ENCODE peak calls at places on chromosomes 11 and 22, in nine cellular contexts. Z is transverse colon; S is activated T-cell treated with anti-CD3 and anti-CD28 coated beads, Interleukin-2, amount 50 U/mL, for 1 hour; X is AG04449; F is head of caudate nucleus; G is GM03348; M is kidney epithelial cell; I is GDM1; A is EH. R is an unnamed sample.

GRCh38 chr11:65410936-65411680 is 11.5 kb upstream of the NEAT1 start:
- DNase-seq in Z (no peak), S (no peak), X (no peak), F (no peak), G (no peak), M (no peak), I (no peak), A (no peak), R (no peak)

GRCh38 chr11:35717520-35717919 is 54.9 kb downstream of the TRIM44 start:
- DNase-seq in Z (no peak), S (no peak), X (no peak), F (no peak), G (no peak), M (no peak), I (no peak), A (no peak), R (no peak)

GRCh38 chr11:129023968-129024676 is 81.5 kb upstream of the TP53AIP1 start:
- DNase-seq in Z (peak), S (no peak), X (no peak), F (peak), G (no peak), M (peak), I (no peak), A (no peak), R (no peak)

GRCh38 chr22:38827510-38827909 is 16.3 kb downstream of the NPTXR start:
- DNase-seq in Z (no peak), S (no peak), X (no peak), F (no peak), G (no peak), M (no peak), I (no peak), A (no peak), R (no peak)

GRCh38 chr11:36391062-36391461 is 95.0 kb downstream of the PRR5L start:
- DNase-seq in Z (no peak), S (no peak), X (no peak), F (no peak), G (no peak), M (no peak), I (peak), A (no peak), R (no peak)

GRCh38 chr22:39877079-39877682 is 16.4 kb downstream of the ENTHD1 start:
- DNase-seq in Z (no peak), S (no peak), X (no peak), F (no peak), G (no peak), M (no peak), I (no peak), A (no peak), R (no peak)

GRCh38 chr11:91926967-91927366 is 297.7 kb upstream of the FAT3 start:
- DNase-seq in Z (peak), S (no peak), X (no peak), F (no peak), G (peak), M (no peak), I (no peak), A (no peak), R (no peak)

GRCh38 chr11:62105611-62106245 is 18.1 kb upstream of the INCENP start:
- DNase-seq in Z (no peak), S (no peak), X (no peak), F (no peak), G (peak), M (no peak), I (no peak), A (peak), R (no peak)

GRCh38 chr22:19555651-19556050 is 31.4 kb upstream of the CLDN5 start:
- DNase-seq in Z (no peak), S (no peak), X (no peak), F (no peak), G (no peak), M (no peak), I (no peak), A (no peak), R (no peak)

GRCh38 chr22:43634316-43634715 is 177.8 kb downstream of the EFCAB6 start:
- DNase-seq in Z (no peak), S (no peak), X (no peak), F (no peak), G (no peak), M (no peak), I (no peak), A (no peak), R (no peak)

GRCh38 chr22:47921906-47922305 is 1159.5 kb downstream of the TBC1D22A start:
- DNase-seq in Z (no peak), S (no peak), X (no peak), F (no peak), G (no peak), M (no peak), I (no peak), A (no peak), R (no peak)

GRCh38 chr11:126477526-126478275 is 122.2 kb downstream of the ST3GAL4 start:
- DNase-seq in Z (no peak), S (no peak), X (no peak), F (no peak), G (no peak), M (no peak), I (peak), A (no peak), R (no peak)

GRCh38 chr22:21000987-21001600 is 824 bp downstream of the THAP7 start:
- DNase-seq in Z (no peak), S (no peak), X (no peak), F (no peak), G (peak), M (no peak), I (no peak), A (peak), R (no peak)

GRCh38 chr11:59283825-59284772 is 71.4 kb upstream of the MPEG1 start:
- DNase-seq in Z (peak), S (peak), X (no peak), F (no peak), G (peak), M (no peak), I (peak), A (peak), R (no peak)

GRCh38 chr11:104916442-104916841 is 18.2 kb upstream of the CASP12 start:
- DNase-seq in Z (no peak), S (no peak), X (no peak), F (no peak), G (no peak), M (no peak), I (no peak), A (peak), R (no peak)

GRCh38 chr22:38967451-38968450 is 10.3 kb downstream of the APOBEC3A start:
- DNase-seq in Z (peak), S (no peak), X (no peak), F (peak), G (no peak), M (no peak), I (no peak), A (no peak), R (no peak)

GRCh38 chr22:25085930-25086901 is 113.4 kb upstream of the CRYBB3 start:
- DNase-seq in Z (no peak), S (no peak), X (no peak), F (no peak), G (no peak), M (no peak), I (no peak), A (no peak), R (no peak)

GRCh38 chr11:65417702-65418430 is 4.7 kb upstream of the NEAT1 start:
- DNase-seq in Z (peak), S (peak), X (no peak), F (peak), G (peak), M (no peak), I (peak), A (peak), R (no peak)

GRCh38 chr11:69444381-69445130 is 36.9 kb upstream of the LINC01488 start:
- DNase-seq in Z (peak), S (no peak), X (peak), F (no peak), G (peak), M (peak), I (no peak), A (peak), R (no peak)

GRCh38 chr11:119461250-119461963 is 38.4 kb upstream of the THY1 start:
- DNase-seq in Z (no peak), S (no peak), X (no peak), F (no peak), G (no peak), M (no peak), I (no peak), A (peak), R (no peak)

GRCh38 chr11:50164050-50164449 is 131.4 kb downstream of the OR4C45 start:
- DNase-seq in Z (no peak), S (no peak), X (no peak), F (no peak), G (no peak), M (no peak), I (no peak), A (no peak), R (no peak)

GRCh38 chr11:45885274-45885920 is at the start of gene MAPK8IP1:
- DNase-seq in Z (peak), S (peak), X (no peak), F (peak), G (peak), M (no peak), I (no peak), A (peak), R (peak)

GRCh38 chr11:86797133-86797532 is 3.2 kb upstream of the PRSS23 start:
- DNase-seq in Z (no peak), S (no peak), X (no peak), F (no peak), G (no peak), M (no peak), I (no peak), A (no peak), R (no peak)

GRCh38 chr22:37304595-37305343 is 22.5 kb downstream of the CYTH4 start:
- DNase-seq in Z (no peak), S (no peak), X (no peak), F (no peak), G (no peak), M (no peak), I (no peak), A (peak), R (no peak)

GRCh38 chr11:44963071-44963575 is 12.4 kb upstream of the TP53I11 start:
- DNase-seq in Z (no peak), S (no peak), X (no peak), F (no peak), G (no peak), M (no peak), I (no peak), A (no peak), R (peak)

GRCh38 chr22:19043111-19044085 is 78.8 kb downstream of the DGCR2 start:
- DNase-seq in Z (no peak), S (no peak), X (no peak), F (no peak), G (peak), M (no peak), I (no peak), A (peak), R (no peak)

GRCh38 chr22:38138961-38139360 is 28.5 kb upstream of the BAIAP2L2 start:
- DNase-seq in Z (no peak), S (no peak), X (no peak), F (no peak), G (no peak), M (no peak), I (no peak), A (no peak), R (no peak)

GRCh38 chr22:46352691-46353386 is 17.3 kb downstream of the TRMU start:
- DNase-seq in Z (peak), S (no peak), X (no peak), F (peak), G (no peak), M (no peak), I (no peak), A (peak), R (no peak)

GRCh38 chr22:36594569-36594968 is 65.6 kb upstream of the EIF3D start:
- DNase-seq in Z (no peak), S (no peak), X (no peak), F (no peak), G (no peak), M (no peak), I (no peak), A (no peak), R (no peak)

GRCh38 chr11:77020751-77021150 is 13.4 kb upstream of the B3GNT6 start:
- DNase-seq in Z (no peak), S (no peak), X (no peak), F (no peak), G (no peak), M (no peak), I (no peak), A (no peak), R (no peak)

GRCh38 chr22:22111267-22111751 is 128.7 kb upstream of the TOP3B start:
- DNase-seq in Z (no peak), S (no peak), X (peak), F (no peak), G (peak), M (peak), I (no peak), A (peak), R (no peak)

GRCh38 chr22:49568751-49569285 is 258.9 kb downstream of the BRD1 start:
- DNase-seq in Z (peak), S (peak), X (no peak), F (peak), G (no peak), M (no peak), I (no peak), A (no peak), R (no peak)

GRCh38 chr11:102138677-102139076 is 28.4 kb downstream of the YAP1 start:
- DNase-seq in Z (no peak), S (no peak), X (peak), F (no peak), G (peak), M (peak), I (no peak), A (peak), R (no peak)

GRCh38 chr22:45319319-45319675 is 9.6 kb downstream of the FAM118A start:
- DNase-seq in Z (no peak), S (peak), X (no peak), F (no peak), G (peak), M (no peak), I (no peak), A (peak), R (no peak)

GRCh38 chr22:31064369-31064768 is 16.7 kb upstream of the SMTN start:
- DNase-seq in Z (no peak), S (no peak), X (no peak), F (no peak), G (no peak), M (no peak), I (no peak), A (no peak), R (no peak)

GRCh38 chr11:61800331-61801281 is 7.9 kb downstream of the FEN1 start:
- DNase-seq in Z (no peak), S (no peak), X (no peak), F (no peak), G (no peak), M (no peak), I (no peak), A (no peak), R (no peak)

GRCh38 chr11:130427581-130428211 is 713 bp downstream of the ADAMTS8 start:
- DNase-seq in Z (peak), S (no peak), X (no peak), F (peak), G (peak), M (no peak), I (no peak), A (peak), R (no peak)